ENCODE peak calls at places on chromosomes 16 and 17, in five cellular contexts. One of them, this sample, is unnamed. For H3K4me1, the result is how much of the 10 kb centered on the place peaks cover.

GRCh38 chr17:81157848-81158687 is 7.2 kb upstream of the PVALEF start:
- DNase-seq in lung: no peak
- DNase-seq in body of pancreas: no peak
- DNase-seq in cardiac muscle cell: no peak
- DNase-seq in endothelial cell of umbilical vein: no peak
- DNase-seq in this sample: no peak

GRCh38 chr17:4043862-4044261 is 79.6 kb upstream of the ATP2A3 start:
- DNase-seq in lung: no peak
- DNase-seq in body of pancreas: no peak
- DNase-seq in endothelial cell of umbilical vein: no peak
- DNase-seq in cardiac muscle cell: no peak
- DNase-seq in this sample: peak

GRCh38 chr17:77379065-77379428 is 238.3 kb downstream of the SEC14L1 start:
- DNase-seq in cardiac muscle cell: no peak
- DNase-seq in body of pancreas: no peak
- DNase-seq in lung: no peak
- DNase-seq in endothelial cell of umbilical vein: no peak
- DNase-seq in this sample: no peak

GRCh38 chr17:77829871-77830799 is 128.4 kb upstream of the TNRC6C start:
- DNase-seq in lung: no peak
- DNase-seq in body of pancreas: no peak
- DNase-seq in endothelial cell of umbilical vein: peak
- DNase-seq in cardiac muscle cell: peak
- DNase-seq in this sample: no peak

GRCh38 chr17:82021728-82022309 is 859 bp downstream of the CENPX start:
- DNase-seq in body of pancreas: no peak
- DNase-seq in cardiac muscle cell: no peak
- DNase-seq in lung: no peak
- DNase-seq in endothelial cell of umbilical vein: no peak
- DNase-seq in this sample: peak

GRCh38 chr17:15307686-15308085 is 33.7 kb downstream of the TEKT3 start:
- DNase-seq in endothelial cell of umbilical vein: no peak
- DNase-seq in cardiac muscle cell: peak
- DNase-seq in lung: no peak
- DNase-seq in body of pancreas: no peak
- DNase-seq in this sample: no peak

GRCh38 chr16:80375973-80376372 is 164.8 kb upstream of the DYNLRB2 start:
- DNase-seq in lung: no peak
- DNase-seq in body of pancreas: no peak
- DNase-seq in cardiac muscle cell: no peak
- DNase-seq in endothelial cell of umbilical vein: no peak
- DNase-seq in this sample: no peak

GRCh38 chr17:78780335-78780734 is 1.7 kb downstream of the CYTH1 start:
- DNase-seq in cardiac muscle cell: no peak
- DNase-seq in body of pancreas: no peak
- DNase-seq in endothelial cell of umbilical vein: no peak
- DNase-seq in lung: no peak
- DNase-seq in this sample: no peak

GRCh38 chr17:233473-233941 is 52.1 kb upstream of the DOC2B start:
- DNase-seq in body of pancreas: no peak
- DNase-seq in lung: no peak
- DNase-seq in endothelial cell of umbilical vein: no peak
- DNase-seq in cardiac muscle cell: no peak
- DNase-seq in this sample: peak

GRCh38 chr16:10646581-10647263 is 48.0 kb downstream of the TEKT5 start:
- DNase-seq in lung: peak
- DNase-seq in endothelial cell of umbilical vein: no peak
- DNase-seq in body of pancreas: peak
- DNase-seq in cardiac muscle cell: no peak
- DNase-seq in this sample: no peak

GRCh38 chr16:10646228-10646580 is 48.5 kb downstream of the TEKT5 start:
- DNase-seq in endothelial cell of umbilical vein: no peak
- DNase-seq in lung: no peak
- DNase-seq in body of pancreas: no peak
- DNase-seq in cardiac muscle cell: no peak
- DNase-seq in this sample: no peak

GRCh38 chr16:10647264-10647720 is 47.4 kb downstream of the TEKT5 start:
- DNase-seq in body of pancreas: no peak
- DNase-seq in endothelial cell of umbilical vein: no peak
- DNase-seq in cardiac muscle cell: no peak
- DNase-seq in lung: no peak
- DNase-seq in this sample: no peak

GRCh38 chr16:10644092-10644491 is 50.6 kb downstream of the TEKT5 start:
- DNase-seq in endothelial cell of umbilical vein: no peak
- DNase-seq in body of pancreas: no peak
- DNase-seq in cardiac muscle cell: no peak
- DNase-seq in lung: no peak
- DNase-seq in this sample: no peak

DNA sequence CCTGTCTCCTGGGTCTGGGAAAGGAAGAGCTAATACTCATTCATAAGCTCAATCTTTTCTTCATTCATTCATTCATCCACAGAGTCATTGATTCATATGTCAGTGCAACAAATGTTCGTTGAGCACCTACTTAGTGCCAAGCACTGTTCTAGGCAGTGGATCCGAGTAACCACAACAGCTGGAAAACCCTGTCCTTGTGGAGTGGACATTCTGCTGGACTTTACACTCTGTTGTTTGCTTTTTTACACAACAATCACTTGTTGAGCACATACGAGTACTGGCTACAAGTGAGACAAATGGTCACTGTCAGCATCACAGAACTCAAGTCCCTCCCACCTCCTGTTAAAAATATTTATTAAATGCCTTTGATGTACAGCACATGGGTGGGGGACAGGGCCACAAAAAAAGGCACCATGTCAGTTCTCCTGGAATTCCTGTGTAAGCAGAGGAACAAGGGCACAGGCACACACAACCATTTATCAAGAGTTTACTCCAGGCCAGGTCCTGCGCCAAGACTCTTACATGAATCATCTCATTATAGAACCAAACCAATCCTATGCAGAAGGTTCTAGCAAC is 46.9 kb downstream of the TEKT5 start:
- DNase-seq in endothelial cell of umbilical vein: no peak
- DNase-seq in cardiac muscle cell: no peak
- DNase-seq in body of pancreas: no peak
- DNase-seq in lung: no peak
- DNase-seq in this sample: no peak
- H3K4me1 ChIP-seq in endothelial cell of umbilical vein: under half
- H3K4me1 ChIP-seq in cardiac muscle cell: under half
- H3K4me1 ChIP-seq in body of pancreas: under half
- H3K4me1 ChIP-seq in lung: under half
- H3K4me1 ChIP-seq in this sample: under half

GRCh38 chr16:66728117-66728787 is 23.2 kb downstream of the DYNC1LI2 start:
- DNase-seq in endothelial cell of umbilical vein: peak
- DNase-seq in cardiac muscle cell: peak
- DNase-seq in body of pancreas: peak
- DNase-seq in lung: peak
- DNase-seq in this sample: no peak

GRCh38 chr16:66728804-66729203 is 22.6 kb downstream of the DYNC1LI2 start:
- DNase-seq in cardiac muscle cell: no peak
- DNase-seq in body of pancreas: no peak
- DNase-seq in lung: no peak
- DNase-seq in endothelial cell of umbilical vein: no peak
- DNase-seq in this sample: no peak

GRCh38 chr16:66735891-66736290 is 15.5 kb downstream of the DYNC1LI2 start:
- DNase-seq in body of pancreas: no peak
- DNase-seq in endothelial cell of umbilical vein: no peak
- DNase-seq in cardiac muscle cell: no peak
- DNase-seq in lung: no peak
- DNase-seq in this sample: no peak

DNA sequence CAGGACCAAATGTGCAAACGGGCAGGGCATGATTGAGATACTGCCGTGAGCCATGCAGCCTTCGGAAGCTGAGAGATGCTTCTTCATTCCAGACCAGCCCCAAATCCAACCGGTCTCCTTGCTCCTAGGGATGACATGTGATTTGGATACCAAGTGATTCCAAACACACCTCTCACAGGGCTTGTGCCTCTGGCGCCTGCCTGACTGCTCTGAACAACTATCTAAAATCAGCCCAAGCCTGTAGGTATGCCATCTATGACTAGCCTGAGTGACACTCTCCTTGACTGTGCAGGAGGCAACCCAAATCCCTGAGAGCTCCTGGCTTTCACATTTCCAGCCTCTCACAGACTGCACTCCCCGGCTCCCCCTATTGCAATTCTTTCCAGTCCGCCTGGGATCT is 20.3 kb downstream of the DYNC1LI2 start:
- DNase-seq in endothelial cell of umbilical vein: no peak
- DNase-seq in cardiac muscle cell: no peak
- DNase-seq in lung: no peak
- DNase-seq in body of pancreas: no peak
- DNase-seq in this sample: no peak
- TF ChIP-seq CTCF in endothelial cell of umbilical vein: no peak
- TF ChIP-seq CTCF in cardiac muscle cell: no peak
- TF ChIP-seq CTCF in lung: no peak
- TF ChIP-seq CTCF in body of pancreas: no peak
- TF ChIP-seq CTCF in this sample: no peak

GRCh38 chr16:24748242-24748641 is 18.8 kb downstream of the TNRC6A start:
- DNase-seq in endothelial cell of umbilical vein: peak
- DNase-seq in body of pancreas: no peak
- DNase-seq in cardiac muscle cell: peak
- DNase-seq in lung: peak
- DNase-seq in this sample: no peak
- H3K4me1 ChIP-seq in endothelial cell of umbilical vein: under half
- H3K4me1 ChIP-seq in body of pancreas: half or more
- H3K4me1 ChIP-seq in cardiac muscle cell: under half
- H3K4me1 ChIP-seq in lung: under half
- H3K4me1 ChIP-seq in this sample: under half

DNA sequence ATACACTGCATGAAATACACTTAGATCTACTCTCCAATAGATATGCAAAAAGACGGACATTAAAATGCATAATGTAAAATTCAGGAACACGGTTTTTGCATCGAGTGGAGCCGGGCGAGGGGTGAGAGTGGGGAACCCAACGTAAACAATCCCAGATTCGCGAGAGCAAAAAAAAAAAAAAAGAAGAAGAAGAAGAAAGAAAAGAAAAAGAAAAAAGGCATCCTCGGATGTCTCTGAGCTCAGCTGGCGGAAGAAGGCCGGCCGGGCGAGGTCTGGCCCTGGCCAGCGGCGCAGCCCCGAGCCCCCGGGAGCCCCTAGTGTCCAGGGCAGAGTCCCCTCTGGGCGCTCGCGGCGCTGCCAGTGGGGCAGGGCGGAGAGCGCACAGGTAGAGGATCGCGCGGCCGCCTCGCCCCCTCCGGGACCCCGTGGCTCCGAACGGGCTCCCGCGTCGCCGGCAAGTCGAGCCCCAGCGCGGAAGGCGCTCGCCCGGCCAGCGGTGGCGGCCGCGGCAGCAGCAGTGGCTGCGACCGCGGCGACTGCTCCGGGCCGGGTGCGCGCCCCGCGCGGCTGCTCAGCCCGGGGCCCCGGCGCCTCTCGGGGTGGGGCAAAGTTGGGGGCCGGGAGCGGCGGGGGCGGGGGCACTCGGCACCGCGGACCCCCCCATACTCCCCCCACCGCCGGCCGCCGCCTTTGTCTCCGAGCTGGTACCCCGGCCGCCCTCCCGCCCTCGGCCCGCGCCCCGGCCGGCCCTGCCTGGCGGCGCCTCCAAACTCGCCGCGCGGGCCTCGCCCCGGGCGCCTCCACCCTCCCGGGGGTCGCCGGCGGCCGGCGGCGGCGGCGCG is 9.7 kb upstream of the ZFHX3 start:
- DNase-seq in body of pancreas: peak
- DNase-seq in lung: no peak
- DNase-seq in endothelial cell of umbilical vein: peak
- DNase-seq in cardiac muscle cell: peak
- DNase-seq in this sample: peak
- TF ChIP-seq CTCF in body of pancreas: no peak
- TF ChIP-seq CTCF in lung: no peak
- TF ChIP-seq CTCF in endothelial cell of umbilical vein: peak
- TF ChIP-seq CTCF in cardiac muscle cell: peak
- TF ChIP-seq CTCF in this sample: no peak

GRCh38 chr16:84608281-84608680 is 9.6 kb downstream of the COTL1 start:
- DNase-seq in lung: no peak
- DNase-seq in endothelial cell of umbilical vein: no peak
- DNase-seq in cardiac muscle cell: no peak
- DNase-seq in body of pancreas: no peak
- DNase-seq in this sample: no peak
- H3K4me1 ChIP-seq in lung: under half
- H3K4me1 ChIP-seq in endothelial cell of umbilical vein: under half
- H3K4me1 ChIP-seq in cardiac muscle cell: under half
- H3K4me1 ChIP-seq in body of pancreas: under half
- H3K4me1 ChIP-seq in this sample: under half

This sample was measured in mucosa of descending colon.